ENCODE peak calls at places on chromosomes 16 and 17, in six cellular contexts. Q, K, E, H, N and Y are unnamed samples.

GRCh38 chr16:69187891-69188451 is 1.0 kb downstream of the SNTB2 start:
- DNase-seq in Q (peak), K (peak), E (peak), H (no peak), N (peak), Y (no peak)

GRCh38 chr17:39622380-39623006 is 4.3 kb upstream of the PPP1R1B start:
- DNase-seq in Q (no peak), K (no peak), E (no peak), H (no peak), N (peak), Y (no peak)

GRCh38 chr16:48438414-48438813 is 53.2 kb upstream of the SIAH1 start:
- DNase-seq in Q (no peak), K (no peak), E (no peak), H (no peak), N (no peak), Y (no peak)

GRCh38 chr17:68424861-68425260 is 32.4 kb downstream of the WIPI1 start:
- DNase-seq in Q (no peak), K (no peak), E (no peak), H (peak), N (peak), Y (no peak)

GRCh38 chr17:29060475-29060874 is 17.5 kb downstream of the PIPOX start:
- DNase-seq in Q (no peak), K (no peak), E (no peak), H (no peak), N (no peak), Y (no peak)

GRCh38 chr16:77273-77806 is 685 bp upstream of the MPG start:
- DNase-seq in Q (peak), K (peak), E (no peak), H (no peak), N (peak), Y (no peak)

GRCh38 chr17:36731091-36731490 is 129.7 kb downstream of the MRM1 start:
- DNase-seq in Q (no peak), K (no peak), E (no peak), H (peak), N (no peak), Y (no peak)

GRCh38 chr16:67814567-67814966 is 7.9 kb downstream of the TSNAXIP1 start:
- DNase-seq in Q (no peak), K (no peak), E (no peak), H (no peak), N (no peak), Y (no peak)

GRCh38 chr16:86886651-86887050 is 308.3 kb downstream of the FOXL1 start:
- DNase-seq in Q (no peak), K (no peak), E (no peak), H (no peak), N (no peak), Y (no peak)

GRCh38 chr17:65910836-65911235 is 281.1 kb downstream of the CEP112 start:
- DNase-seq in Q (no peak), K (no peak), E (no peak), H (no peak), N (no peak), Y (no peak)

GRCh38 chr17:9833922-9834321 is 8.2 kb downstream of the GLP2R start:
- DNase-seq in Q (no peak), K (no peak), E (no peak), H (no peak), N (no peak), Y (no peak)

GRCh38 chr17:4438162-4438944 is 4.6 kb downstream of the SPNS3 start:
- DNase-seq in Q (no peak), K (no peak), E (no peak), H (no peak), N (no peak), Y (no peak)

GRCh38 chr16:49855822-49856740 is at the start of gene ZNF423:
- DNase-seq in Q (no peak), K (peak), E (no peak), H (no peak), N (peak), Y (no peak)

GRCh38 chr17:42087736-42088705 is 10.3 kb downstream of the ZNF385C start:
- DNase-seq in Q (no peak), K (no peak), E (no peak), H (no peak), N (no peak), Y (no peak)

GRCh38 chr17:7191571-7192270 is 12.6 kb upstream of the ASGR1 start:
- DNase-seq in Q (no peak), K (no peak), E (peak), H (no peak), N (peak), Y (no peak)

GRCh38 chr17:45104029-45104428 is 28.3 kb downstream of the PLCD3 start:
- DNase-seq in Q (no peak), K (no peak), E (no peak), H (no peak), N (no peak), Y (no peak)

GRCh38 chr17:2871205-2871604 is 75.0 kb downstream of the RAP1GAP2 start:
- DNase-seq in Q (no peak), K (no peak), E (no peak), H (no peak), N (peak), Y (no peak)

GRCh38 chr16:50395763-50396710 is 27.2 kb upstream of the BRD7 start:
- DNase-seq in Q (no peak), K (no peak), E (no peak), H (no peak), N (no peak), Y (no peak)

GRCh38 chr17:70208080-70208794 is 38.9 kb downstream of the KCNJ2 start:
- DNase-seq in Q (no peak), K (no peak), E (no peak), H (no peak), N (no peak), Y (no peak)

GRCh38 chr17:41519501-41520224 is 973 bp upstream of the KRT15 start:
- DNase-seq in Q (no peak), K (no peak), E (no peak), H (no peak), N (no peak), Y (no peak)

GRCh38 chr17:44788139-44788538 is 29.4 kb downstream of the ADAM11 start:
- DNase-seq in Q (no peak), K (no peak), E (no peak), H (no peak), N (no peak), Y (no peak)

GRCh38 chr16:58605562-58605961 is 24.1 kb downstream of the CNOT1 start:
- DNase-seq in Q (no peak), K (no peak), E (no peak), H (no peak), N (no peak), Y (no peak)

GRCh38 chr17:64355536-64356303 is 34.9 kb downstream of the PECAM1 start:
- DNase-seq in Q (no peak), K (peak), E (no peak), H (no peak), N (no peak), Y (no peak)

DNA sequence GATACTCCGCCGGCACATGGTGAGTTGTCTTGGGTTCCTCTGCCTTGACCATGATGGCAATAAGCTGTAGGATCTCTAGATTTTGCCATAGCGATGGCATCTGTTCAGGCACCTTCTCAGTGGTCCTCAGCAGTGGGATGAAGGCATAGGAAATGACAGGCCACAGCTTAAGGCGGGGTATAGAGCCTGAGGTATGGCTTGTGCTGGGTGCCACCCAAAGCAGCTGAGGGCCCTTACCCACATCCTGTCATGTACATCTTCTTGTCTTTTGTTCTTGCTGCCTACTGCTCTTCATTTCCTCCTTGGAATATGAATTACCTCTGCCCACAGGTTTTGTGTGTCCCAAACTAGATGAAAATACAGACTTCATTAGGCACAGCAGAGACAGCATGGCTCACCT is 29.5 kb downstream of the KAT7 start:
- DNase-seq in Q (no peak), K (no peak), E (no peak), H (no peak), N (no peak), Y (no peak)
- H3K27ac ChIP-seq in Q (no peak), K (no peak), E (no peak), H (peak), N (peak), Y (no peak)

GRCh38 chr16:10663744-10664143 is 31.0 kb downstream of the TEKT5 start:
- DNase-seq in Q (no peak), K (no peak), E (no peak), H (no peak), N (no peak), Y (no peak)
- TF ChIP-seq POLR2AphosphoS5 in Q (no peak), K (no peak), E (no peak), H (no peak), N (no peak), Y (no peak)

GRCh38 chr16:57516176-57516725 is 20.1 kb downstream of the CCDC102A start:
- DNase-seq in Q (no peak), K (no peak), E (no peak), H (no peak), N (no peak), Y (no peak)

GRCh38 chr16:57514891-57515600 is 21.3 kb downstream of the CCDC102A start:
- DNase-seq in Q (no peak), K (no peak), E (no peak), H (no peak), N (no peak), Y (no peak)

GRCh38 chr16:57512296-57513001 is 23.9 kb downstream of the CCDC102A start:
- DNase-seq in Q (no peak), K (no peak), E (no peak), H (no peak), N (no peak), Y (no peak)

GRCh38 chr16:57513371-57514102 is 22.8 kb downstream of the CCDC102A start:
- DNase-seq in Q (no peak), K (no peak), E (no peak), H (no peak), N (no peak), Y (peak)

DNA sequence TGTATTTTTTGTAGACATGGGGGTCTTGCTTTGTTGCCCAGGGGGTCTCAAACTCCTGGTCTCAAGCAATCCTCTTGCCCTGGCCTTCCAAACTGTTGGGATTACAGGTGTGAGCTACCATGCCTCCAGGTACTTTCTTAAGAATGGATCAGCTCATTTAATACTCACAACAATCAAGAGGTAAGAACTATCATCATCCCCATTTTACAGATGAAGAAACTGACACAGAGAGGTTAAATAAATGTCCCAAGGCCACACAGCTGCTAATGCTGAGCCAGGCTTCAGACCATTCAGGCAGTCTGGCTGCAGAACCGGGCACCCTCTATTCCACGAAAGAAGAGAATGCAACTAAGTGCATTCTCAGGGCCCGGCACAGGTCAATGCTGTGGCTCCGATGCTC is 22.0 kb downstream of the CCDC102A start:
- DNase-seq in Q (no peak), K (no peak), E (no peak), H (no peak), N (no peak), Y (no peak)
- H3K27ac ChIP-seq in Q (no peak), K (no peak), E (no peak), H (no peak), N (no peak), Y (no peak)

DNA sequence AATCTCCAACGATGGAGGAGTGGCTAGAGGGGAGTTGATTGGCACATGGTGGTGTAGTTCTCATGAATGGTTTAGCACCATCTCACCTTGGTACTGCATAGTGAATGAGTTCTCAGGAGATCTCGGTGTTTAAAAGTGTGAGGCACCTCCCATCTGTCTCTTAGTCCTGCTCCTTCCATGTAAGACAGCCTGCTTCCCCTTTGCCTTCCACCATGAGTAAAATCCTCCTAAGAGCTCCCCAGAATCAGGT is 428.8 kb upstream of the MAF start:
- DNase-seq in Q (no peak), K (no peak), E (no peak), H (no peak), N (no peak), Y (no peak)
- TF ChIP-seq POLR2AphosphoS5 in Q (no peak), K (no peak), E (no peak), H (no peak), N (no peak), Y (no peak)

DNA sequence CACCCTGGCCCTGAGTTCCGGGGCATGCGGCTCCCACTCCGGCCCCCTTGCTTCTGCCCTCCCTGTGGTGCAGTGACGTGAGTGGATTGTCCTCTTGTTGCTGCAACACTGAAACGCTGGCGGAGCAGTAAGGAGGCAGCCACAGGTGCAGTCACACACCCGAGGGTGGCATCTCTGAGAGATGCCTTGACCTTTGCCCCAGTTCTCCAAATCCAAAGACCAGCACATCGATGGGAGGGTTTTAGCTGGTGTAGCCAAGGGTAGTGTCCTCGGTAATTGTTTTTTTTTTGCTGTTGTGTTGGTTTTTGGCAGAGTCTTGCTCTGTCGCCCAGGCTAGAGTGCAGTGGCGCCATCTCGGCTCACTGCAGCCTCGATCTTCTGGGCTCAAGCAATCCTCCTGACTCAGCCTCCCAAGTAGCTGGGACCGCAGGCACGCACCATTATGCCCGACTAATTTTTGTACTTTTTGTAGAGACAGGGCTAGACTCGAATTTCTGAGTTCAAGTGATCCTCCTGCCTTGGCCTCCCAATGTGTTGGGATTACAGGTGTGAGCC is 2.5 kb upstream of the RPL13 start:
- DNase-seq in Q (no peak), K (no peak), E (no peak), H (no peak), N (no peak), Y (no peak)
- H3K27ac ChIP-seq in Q (no peak), K (no peak), E (no peak), H (no peak), N (peak), Y (no peak)

DNA sequence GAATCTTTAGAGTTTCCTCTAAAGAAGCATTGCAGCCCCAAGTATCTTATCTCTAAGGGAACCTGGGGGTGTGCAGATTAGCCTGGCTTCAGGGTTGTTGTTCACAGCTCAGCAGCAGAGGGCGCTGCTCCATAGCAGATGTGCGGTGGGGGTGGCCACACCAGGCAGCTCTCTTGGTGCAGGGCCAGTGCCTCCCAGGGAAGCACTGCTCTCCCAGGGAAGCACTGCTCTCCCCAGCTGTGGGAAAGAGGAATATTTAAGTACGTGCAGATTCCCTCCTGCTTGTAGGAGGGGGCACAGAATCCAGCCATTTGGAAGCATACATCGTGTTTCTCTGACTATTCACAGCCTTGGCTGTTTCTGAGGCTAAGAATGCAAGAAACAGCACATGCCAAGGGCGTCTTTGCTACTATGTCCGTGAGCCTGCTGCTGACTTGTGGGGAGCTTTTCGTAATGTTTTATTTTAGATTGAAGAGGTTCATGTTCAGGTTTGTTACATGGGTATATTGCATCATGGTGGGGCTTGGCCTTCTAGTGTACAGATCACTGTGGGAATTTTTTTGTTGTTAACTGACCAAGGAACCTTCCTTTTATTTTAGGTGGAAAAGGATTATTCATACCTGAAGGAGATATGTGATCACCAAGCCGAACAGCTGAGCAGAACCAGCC is 217.8 kb downstream of the SPECC1 start:
- DNase-seq in Q (peak), K (peak), E (peak), H (peak), N (peak), Y (peak)
- TF ChIP-seq POLR2AphosphoS5 in Q (no peak), K (no peak), E (no peak), H (no peak), N (no peak), Y (no peak)